ENCODE peak calls at places on chromosomes 13 and 19, in four cellular contexts. One of them, this sample, is unnamed.

GRCh38 chr13:114145722-114146121 is 13.3 kb upstream of the RASA3 start:
- DNase-seq in Ammon's horn: no peak
- DNase-seq in globus pallidus: no peak
- DNase-seq in stimulated activated CD4-positive, alpha-beta T cell treated with anti-CD3 and anti-CD28 coated beads, Interleukin-15, amount 100 ng/mL, for 1 hour: no peak
- DNase-seq in this sample: no peak

GRCh38 chr13:40777166-40777956 is 6.4 kb upstream of the MRPS31 start:
- DNase-seq in globus pallidus: peak; percentile 64
- DNase-seq in stimulated activated CD4-positive, alpha-beta T cell treated with anti-CD3 and anti-CD28 coated beads, Interleukin-15, amount 100 ng/mL, for 1 hour: no peak
- DNase-seq in Ammon's horn: peak; percentile 55
- DNase-seq in this sample: no peak

GRCh38 chr13:113820813-113821651 is 42.8 kb downstream of the GAS6 start:
- DNase-seq in globus pallidus: peak; percentile 86
- DNase-seq in stimulated activated CD4-positive, alpha-beta T cell treated with anti-CD3 and anti-CD28 coated beads, Interleukin-15, amount 100 ng/mL, for 1 hour: no peak
- DNase-seq in Ammon's horn: peak; percentile 91
- DNase-seq in this sample: no peak

GRCh38 chr19:39308531-39309304 is 11.9 kb downstream of the LRFN1 start:
- DNase-seq in globus pallidus: no peak
- DNase-seq in stimulated activated CD4-positive, alpha-beta T cell treated with anti-CD3 and anti-CD28 coated beads, Interleukin-15, amount 100 ng/mL, for 1 hour: no peak
- DNase-seq in Ammon's horn: no peak
- DNase-seq in this sample: no peak

GRCh38 chr13:33286143-33286542 is 588 bp upstream of the STARD13 start:
- DNase-seq in Ammon's horn: no peak
- DNase-seq in globus pallidus: no peak
- DNase-seq in stimulated activated CD4-positive, alpha-beta T cell treated with anti-CD3 and anti-CD28 coated beads, Interleukin-15, amount 100 ng/mL, for 1 hour: no peak
- DNase-seq in this sample: no peak

GRCh38 chr19:15902254-15902653 is 4.4 kb upstream of the CYP4F2 start:
- DNase-seq in globus pallidus: no peak
- DNase-seq in stimulated activated CD4-positive, alpha-beta T cell treated with anti-CD3 and anti-CD28 coated beads, Interleukin-15, amount 100 ng/mL, for 1 hour: no peak
- DNase-seq in Ammon's horn: no peak
- DNase-seq in this sample: no peak

GRCh38 chr19:52600639-52601024 is 30.5 kb downstream of the ZNF701 start:
- DNase-seq in Ammon's horn: peak; percentile 12
- DNase-seq in globus pallidus: no peak
- DNase-seq in stimulated activated CD4-positive, alpha-beta T cell treated with anti-CD3 and anti-CD28 coated beads, Interleukin-15, amount 100 ng/mL, for 1 hour: no peak
- DNase-seq in this sample: no peak

GRCh38 chr19:13231663-13232062 is 81.5 kb downstream of the IER2 start:
- DNase-seq in globus pallidus: no peak
- DNase-seq in stimulated activated CD4-positive, alpha-beta T cell treated with anti-CD3 and anti-CD28 coated beads, Interleukin-15, amount 100 ng/mL, for 1 hour: no peak
- DNase-seq in Ammon's horn: no peak
- DNase-seq in this sample: no peak

GRCh38 chr13:111353508-111353907 is 33.1 kb downstream of the TEX29 start:
- DNase-seq in globus pallidus: no peak
- DNase-seq in Ammon's horn: no peak
- DNase-seq in stimulated activated CD4-positive, alpha-beta T cell treated with anti-CD3 and anti-CD28 coated beads, Interleukin-15, amount 100 ng/mL, for 1 hour: no peak
- DNase-seq in this sample: no peak

GRCh38 chr13:107851670-107852460 is 363.5 kb downstream of the LIG4 start:
- DNase-seq in Ammon's horn: no peak
- DNase-seq in stimulated activated CD4-positive, alpha-beta T cell treated with anti-CD3 and anti-CD28 coated beads, Interleukin-15, amount 100 ng/mL, for 1 hour: no peak
- DNase-seq in globus pallidus: no peak
- DNase-seq in this sample: no peak

GRCh38 chr19:900302-901111 is 7.2 kb downstream of the RNU6-9 start:
- DNase-seq in Ammon's horn: no peak
- DNase-seq in stimulated activated CD4-positive, alpha-beta T cell treated with anti-CD3 and anti-CD28 coated beads, Interleukin-15, amount 100 ng/mL, for 1 hour: no peak
- DNase-seq in globus pallidus: no peak
- DNase-seq in this sample: no peak

GRCh38 chr13:100497394-100497793 is 91.2 kb downstream of the GGACT start:
- DNase-seq in stimulated activated CD4-positive, alpha-beta T cell treated with anti-CD3 and anti-CD28 coated beads, Interleukin-15, amount 100 ng/mL, for 1 hour: no peak
- DNase-seq in Ammon's horn: no peak
- DNase-seq in globus pallidus: no peak
- DNase-seq in this sample: no peak

GRCh38 chr19:18738961-18739690 is 52.0 kb downstream of the COMP start:
- DNase-seq in stimulated activated CD4-positive, alpha-beta T cell treated with anti-CD3 and anti-CD28 coated beads, Interleukin-15, amount 100 ng/mL, for 1 hour: no peak
- DNase-seq in globus pallidus: no peak
- DNase-seq in Ammon's horn: no peak
- DNase-seq in this sample: no peak

GRCh38 chr19:7622933-7623685 is 6.2 kb downstream of the XAB2 start:
- DNase-seq in globus pallidus: no peak
- DNase-seq in stimulated activated CD4-positive, alpha-beta T cell treated with anti-CD3 and anti-CD28 coated beads, Interleukin-15, amount 100 ng/mL, for 1 hour: no peak
- DNase-seq in Ammon's horn: no peak
- DNase-seq in this sample: no peak

GRCh38 chr13:89361909-89362308 is 1690.7 kb downstream of the SLITRK5 start:
- DNase-seq in Ammon's horn: no peak
- DNase-seq in stimulated activated CD4-positive, alpha-beta T cell treated with anti-CD3 and anti-CD28 coated beads, Interleukin-15, amount 100 ng/mL, for 1 hour: no peak
- DNase-seq in globus pallidus: no peak
- DNase-seq in this sample: no peak

GRCh38 chr13:50616101-50616500 is 227.4 kb downstream of the DLEU7 start:
- DNase-seq in Ammon's horn: no peak
- DNase-seq in stimulated activated CD4-positive, alpha-beta T cell treated with anti-CD3 and anti-CD28 coated beads, Interleukin-15, amount 100 ng/mL, for 1 hour: no peak
- DNase-seq in globus pallidus: no peak
- DNase-seq in this sample: no peak

GRCh38 chr13:93963266-93964131 is 516.0 kb downstream of the DCT start:
- DNase-seq in stimulated activated CD4-positive, alpha-beta T cell treated with anti-CD3 and anti-CD28 coated beads, Interleukin-15, amount 100 ng/mL, for 1 hour: no peak
- DNase-seq in Ammon's horn: no peak
- DNase-seq in globus pallidus: no peak
- DNase-seq in this sample: no peak

This sample was measured in stimulated activated CD8-positive, alpha-beta memory T cell treated with anti-CD3 and anti-CD28 coated beads, Interleukin-7, amount 100 ng/mL, for 4 hours.